ENCODE peak calls at places on chromosomes 16 and 17, in six cellular contexts. One of them, this sample, is unnamed.

GRCh38 chr17:61846088-61846487 is 17.2 kb downstream of the BRIP1 start:
- DNase-seq in upper lobe of left lung: no peak
- DNase-seq in fibroblast of pulmonary artery: no peak
- DNase-seq in psoas muscle: no peak
- DNase-seq in uterus: no peak
- DNase-seq in mesothelial cell of epicardium: no peak
- DNase-seq in this sample: no peak

GRCh38 chr17:59753522-59754467 is 46.3 kb downstream of the VMP1 start:
- DNase-seq in psoas muscle: no peak
- DNase-seq in mesothelial cell of epicardium: no peak
- DNase-seq in fibroblast of pulmonary artery: peak; percentile 95
- DNase-seq in uterus: peak; percentile 45
- DNase-seq in upper lobe of left lung: no peak
- DNase-seq in this sample: no peak

GRCh38 chr16:16067127-16067526 is 117.7 kb downstream of the ABCC1 start:
- DNase-seq in uterus: no peak
- DNase-seq in fibroblast of pulmonary artery: no peak
- DNase-seq in mesothelial cell of epicardium: no peak
- DNase-seq in psoas muscle: peak; percentile 83
- DNase-seq in upper lobe of left lung: no peak
- DNase-seq in this sample: no peak

GRCh38 chr16:17511340-17511739 is 40.6 kb upstream of the XYLT1 start:
- DNase-seq in psoas muscle: no peak
- DNase-seq in uterus: no peak
- DNase-seq in upper lobe of left lung: no peak
- DNase-seq in mesothelial cell of epicardium: no peak
- DNase-seq in fibroblast of pulmonary artery: no peak
- DNase-seq in this sample: no peak

GRCh38 chr16:79265701-79266100 is 334.8 kb downstream of the MAF start:
- DNase-seq in mesothelial cell of epicardium: no peak
- DNase-seq in upper lobe of left lung: no peak
- DNase-seq in fibroblast of pulmonary artery: no peak
- DNase-seq in uterus: no peak
- DNase-seq in psoas muscle: no peak
- DNase-seq in this sample: no peak

GRCh38 chr17:45429338-45430005 is 3.2 kb downstream of the ARHGAP27 start:
- DNase-seq in uterus: no peak
- DNase-seq in upper lobe of left lung: no peak
- DNase-seq in mesothelial cell of epicardium: no peak
- DNase-seq in fibroblast of pulmonary artery: no peak
- DNase-seq in psoas muscle: peak; percentile 48
- DNase-seq in this sample: no peak

GRCh38 chr17:71926746-71927398 is 193.9 kb upstream of the SOX9 start:
- DNase-seq in psoas muscle: no peak
- DNase-seq in fibroblast of pulmonary artery: no peak
- DNase-seq in mesothelial cell of epicardium: no peak
- DNase-seq in uterus: no peak
- DNase-seq in upper lobe of left lung: no peak
- DNase-seq in this sample: no peak

GRCh38 chr16:4327782-4328579 is 12.1 kb downstream of the GLIS2 start:
- DNase-seq in upper lobe of left lung: peak; percentile 88
- DNase-seq in uterus: peak; percentile 83
- DNase-seq in psoas muscle: peak; percentile 88
- DNase-seq in mesothelial cell of epicardium: no peak
- DNase-seq in fibroblast of pulmonary artery: peak; percentile 82
- DNase-seq in this sample: no peak

GRCh38 chr16:66409156-66409555 is 17.9 kb upstream of the BEAN1 start:
- DNase-seq in fibroblast of pulmonary artery: peak; percentile 78
- DNase-seq in upper lobe of left lung: no peak
- DNase-seq in psoas muscle: no peak
- DNase-seq in uterus: no peak
- DNase-seq in mesothelial cell of epicardium: no peak
- DNase-seq in this sample: no peak

GRCh38 chr17:61135782-61136181 is 263.9 kb upstream of the TBX2 start:
- DNase-seq in psoas muscle: peak; percentile 53
- DNase-seq in mesothelial cell of epicardium: no peak
- DNase-seq in fibroblast of pulmonary artery: no peak
- DNase-seq in upper lobe of left lung: no peak
- DNase-seq in uterus: no peak
- DNase-seq in this sample: no peak

GRCh38 chr16:1990336-1991134 is 765 bp downstream of the SYNGR3 start:
- DNase-seq in uterus: no peak
- DNase-seq in mesothelial cell of epicardium: no peak
- DNase-seq in upper lobe of left lung: peak; percentile 52
- DNase-seq in psoas muscle: no peak
- DNase-seq in fibroblast of pulmonary artery: no peak
- DNase-seq in this sample: no peak

GRCh38 chr16:56637814-56638750 is at the start of gene MT1A:
- DNase-seq in upper lobe of left lung: peak; percentile 80
- DNase-seq in psoas muscle: peak; percentile 87
- DNase-seq in fibroblast of pulmonary artery: peak; percentile 49
- DNase-seq in mesothelial cell of epicardium: no peak
- DNase-seq in uterus: peak; percentile 69
- DNase-seq in this sample: no peak

GRCh38 chr17:18992454-18993130 is 12.0 kb downstream of the FAM83G start:
- DNase-seq in mesothelial cell of epicardium: no peak
- DNase-seq in psoas muscle: no peak
- DNase-seq in fibroblast of pulmonary artery: no peak
- DNase-seq in uterus: no peak
- DNase-seq in upper lobe of left lung: peak; percentile 77
- DNase-seq in this sample: no peak

GRCh38 chr16:9055661-9056060 is 35.8 kb upstream of the HAPSTR1 start:
- DNase-seq in psoas muscle: no peak
- DNase-seq in uterus: no peak
- DNase-seq in mesothelial cell of epicardium: no peak
- DNase-seq in fibroblast of pulmonary artery: no peak
- DNase-seq in upper lobe of left lung: no peak
- DNase-seq in this sample: no peak

GRCh38 chr17:47949197-47949759 is 7.9 kb downstream of the PNPO start:
- DNase-seq in mesothelial cell of epicardium: peak; percentile 81
- DNase-seq in upper lobe of left lung: peak; percentile 92
- DNase-seq in psoas muscle: peak; percentile 91
- DNase-seq in uterus: peak; percentile 83
- DNase-seq in fibroblast of pulmonary artery: peak; percentile 86
- DNase-seq in this sample: peak; percentile 89

GRCh38 chr17:15307686-15308085 is 33.7 kb downstream of the TEKT3 start:
- DNase-seq in uterus: peak; percentile 90
- DNase-seq in fibroblast of pulmonary artery: peak; percentile 4
- DNase-seq in upper lobe of left lung: no peak
- DNase-seq in psoas muscle: peak; percentile 59
- DNase-seq in mesothelial cell of epicardium: no peak
- DNase-seq in this sample: no peak

GRCh38 chr17:39252788-39253460 is 27.2 kb upstream of the STAC2 start:
- DNase-seq in upper lobe of left lung: no peak
- DNase-seq in uterus: no peak
- DNase-seq in mesothelial cell of epicardium: no peak
- DNase-seq in fibroblast of pulmonary artery: no peak
- DNase-seq in psoas muscle: no peak
- DNase-seq in this sample: no peak

GRCh38 chr17:31291820-31292219 is 5.2 kb downstream of the OMG start:
- DNase-seq in upper lobe of left lung: no peak
- DNase-seq in mesothelial cell of epicardium: no peak
- DNase-seq in psoas muscle: no peak
- DNase-seq in fibroblast of pulmonary artery: peak; percentile 36
- DNase-seq in uterus: no peak
- DNase-seq in this sample: no peak

GRCh38 chr17:4967539-4968165 is at the start of gene SPAG7:
- DNase-seq in uterus: peak; percentile 93
- DNase-seq in mesothelial cell of epicardium: peak; percentile 90
- DNase-seq in upper lobe of left lung: peak; percentile 96
- DNase-seq in fibroblast of pulmonary artery: peak; percentile 99
- DNase-seq in psoas muscle: peak; percentile 96
- DNase-seq in this sample: peak; percentile 79

GRCh38 chr16:6016530-6017184 is 919.1 kb upstream of the EEF2KMT start:
- DNase-seq in uterus: no peak
- DNase-seq in upper lobe of left lung: no peak
- DNase-seq in psoas muscle: no peak
- DNase-seq in fibroblast of pulmonary artery: peak; percentile 4
- DNase-seq in mesothelial cell of epicardium: no peak
- DNase-seq in this sample: no peak
- TF ChIP-seq CTCF in uterus: no peak
- TF ChIP-seq CTCF in upper lobe of left lung: no peak
- TF ChIP-seq CTCF in psoas muscle: no peak
- TF ChIP-seq CTCF in fibroblast of pulmonary artery: no peak
- TF ChIP-seq CTCF in mesothelial cell of epicardium: peak; percentile 44
- TF ChIP-seq CTCF in this sample: no peak

GRCh38 chr16:7919782-7920181 is 587.1 kb downstream of the RBFOX1 start:
- DNase-seq in mesothelial cell of epicardium: no peak
- DNase-seq in upper lobe of left lung: no peak
- DNase-seq in psoas muscle: no peak
- DNase-seq in fibroblast of pulmonary artery: no peak
- DNase-seq in uterus: no peak
- DNase-seq in this sample: no peak

DNA sequence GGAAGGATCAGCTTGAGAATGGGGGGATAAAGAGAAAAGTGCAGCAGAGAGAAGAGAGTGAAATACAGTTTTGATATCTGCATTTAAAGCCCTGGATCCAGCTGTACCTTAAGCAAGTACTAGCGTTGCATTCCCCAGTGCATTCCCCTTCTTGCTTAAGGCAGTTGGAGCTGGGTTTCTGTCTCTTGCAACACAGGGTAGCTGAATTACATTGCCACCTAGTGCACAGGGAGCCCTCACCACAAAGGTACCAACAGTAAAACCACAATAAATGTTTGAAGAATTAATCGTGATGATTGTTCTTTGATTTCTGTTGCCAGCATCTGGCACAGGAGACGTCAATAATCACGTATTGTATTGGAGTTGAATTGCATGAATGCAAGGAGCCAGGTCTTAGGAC is 588.7 kb downstream of the RBFOX1 start:
- DNase-seq in psoas muscle: no peak
- DNase-seq in mesothelial cell of epicardium: no peak
- DNase-seq in fibroblast of pulmonary artery: no peak
- DNase-seq in upper lobe of left lung: no peak
- DNase-seq in uterus: no peak
- DNase-seq in this sample: no peak
- TF ChIP-seq CTCF in psoas muscle: no peak
- TF ChIP-seq CTCF in mesothelial cell of epicardium: no peak
- TF ChIP-seq CTCF in fibroblast of pulmonary artery: no peak
- TF ChIP-seq CTCF in upper lobe of left lung: no peak
- TF ChIP-seq CTCF in uterus: no peak
- TF ChIP-seq CTCF in this sample: no peak

GRCh38 chr17:42883802-42884553 is 16.6 kb upstream of the G6PC1 start:
- DNase-seq in upper lobe of left lung: peak; percentile 27
- DNase-seq in uterus: no peak
- DNase-seq in mesothelial cell of epicardium: no peak
- DNase-seq in fibroblast of pulmonary artery: no peak
- DNase-seq in psoas muscle: no peak
- DNase-seq in this sample: no peak
- TF ChIP-seq CTCF in upper lobe of left lung: no peak
- TF ChIP-seq CTCF in uterus: no peak
- TF ChIP-seq CTCF in mesothelial cell of epicardium: no peak
- TF ChIP-seq CTCF in fibroblast of pulmonary artery: no peak
- TF ChIP-seq CTCF in psoas muscle: no peak
- TF ChIP-seq CTCF in this sample: no peak

GRCh38 chr17:1482686-1483445 is 9.6 kb downstream of the MYO1C start:
- DNase-seq in uterus: no peak
- DNase-seq in upper lobe of left lung: no peak
- DNase-seq in fibroblast of pulmonary artery: no peak
- DNase-seq in psoas muscle: peak; percentile 76
- DNase-seq in mesothelial cell of epicardium: no peak
- DNase-seq in this sample: no peak

GRCh38 chr17:1485311-1485747 is 7.2 kb downstream of the MYO1C start:
- DNase-seq in uterus: peak; percentile 52
- DNase-seq in psoas muscle: peak; percentile 80
- DNase-seq in fibroblast of pulmonary artery: no peak
- DNase-seq in upper lobe of left lung: peak; percentile 37
- DNase-seq in mesothelial cell of epicardium: no peak
- DNase-seq in this sample: no peak

GRCh38 chr17:1484060-1484535 is 8.4 kb downstream of the MYO1C start:
- DNase-seq in upper lobe of left lung: no peak
- DNase-seq in uterus: no peak
- DNase-seq in psoas muscle: no peak
- DNase-seq in fibroblast of pulmonary artery: no peak
- DNase-seq in mesothelial cell of epicardium: no peak
- DNase-seq in this sample: no peak

GRCh38 chr17:1485748-1486376 is 6.6 kb downstream of the MYO1C start:
- DNase-seq in upper lobe of left lung: peak; percentile 72
- DNase-seq in fibroblast of pulmonary artery: peak; percentile 61
- DNase-seq in uterus: peak; percentile 72
- DNase-seq in psoas muscle: peak; percentile 83
- DNase-seq in mesothelial cell of epicardium: no peak
- DNase-seq in this sample: peak; percentile 66

GRCh38 chr17:1484586-1485310 is 7.7 kb downstream of the MYO1C start:
- DNase-seq in uterus: peak; percentile 68
- DNase-seq in fibroblast of pulmonary artery: peak; percentile 64
- DNase-seq in mesothelial cell of epicardium: peak; percentile 58
- DNase-seq in psoas muscle: peak; percentile 70
- DNase-seq in upper lobe of left lung: peak; percentile 81
- DNase-seq in this sample: no peak
- TF ChIP-seq CTCF in uterus: no peak
- TF ChIP-seq CTCF in fibroblast of pulmonary artery: no peak
- TF ChIP-seq CTCF in mesothelial cell of epicardium: peak; percentile 59
- TF ChIP-seq CTCF in psoas muscle: no peak
- TF ChIP-seq CTCF in upper lobe of left lung: no peak
- TF ChIP-seq CTCF in this sample: no peak